ENCODE peak calls at places on chromosomes 4 and X, in six cellular contexts. One of them, this sample, is unnamed.

GRCh38 chrX:43970528-43970927 is 2.7 kb downstream of the NDP start:
- DNase-seq in K562: no peak
- DNase-seq in A549: no peak
- DNase-seq in endothelial cell of umbilical vein: no peak
- DNase-seq in HepG2: no peak
- DNase-seq in H1: no peak
- DNase-seq in this sample: no peak

GRCh38 chr4:39394706-39395105 is 12.0 kb upstream of the KLB start:
- DNase-seq in K562: no peak
- DNase-seq in A549: no peak
- DNase-seq in endothelial cell of umbilical vein: no peak
- DNase-seq in HepG2: no peak
- DNase-seq in H1: no peak
- DNase-seq in this sample: no peak

GRCh38 chr4:52076731-52077130 is 25.6 kb downstream of the SPATA18 start:
- DNase-seq in K562: no peak
- DNase-seq in A549: no peak
- DNase-seq in endothelial cell of umbilical vein: peak
- DNase-seq in HepG2: no peak
- DNase-seq in H1: peak
- DNase-seq in this sample: peak

GRCh38 chr4:98446499-98447375 is 185.6 kb downstream of the RAP1GDS1 start:
- DNase-seq in K562: no peak
- DNase-seq in A549: no peak
- DNase-seq in endothelial cell of umbilical vein: no peak
- DNase-seq in HepG2: no peak
- DNase-seq in H1: no peak
- DNase-seq in this sample: no peak

GRCh38 chr4:10688022-10688421 is 3.5 kb upstream of the CLNK start:
- DNase-seq in K562: no peak
- DNase-seq in A549: no peak
- DNase-seq in endothelial cell of umbilical vein: no peak
- DNase-seq in HepG2: no peak
- DNase-seq in H1: no peak
- DNase-seq in this sample: no peak

GRCh38 chr4:78129383-78130108 is 72.4 kb downstream of the FRAS1 start:
- DNase-seq in K562: no peak
- DNase-seq in A549: no peak
- DNase-seq in endothelial cell of umbilical vein: no peak
- DNase-seq in HepG2: no peak
- DNase-seq in H1: no peak
- DNase-seq in this sample: no peak

GRCh38 chrX:77446840-77447239 is 349 bp upstream of the FGF16 start:
- DNase-seq in K562: no peak
- DNase-seq in A549: no peak
- DNase-seq in endothelial cell of umbilical vein: peak
- DNase-seq in HepG2: no peak
- DNase-seq in H1: peak
- DNase-seq in this sample: no peak

GRCh38 chr4:112813790-112814189 is 176.8 kb downstream of the LARP7 start:
- DNase-seq in K562: no peak
- DNase-seq in A549: no peak
- DNase-seq in endothelial cell of umbilical vein: no peak
- DNase-seq in HepG2: no peak
- DNase-seq in H1: no peak
- DNase-seq in this sample: no peak

GRCh38 chr4:62118558-62118957 is 918.4 kb downstream of the ADGRL3 start:
- DNase-seq in K562: no peak
- DNase-seq in A549: no peak
- DNase-seq in endothelial cell of umbilical vein: no peak
- DNase-seq in HepG2: no peak
- DNase-seq in H1: no peak
- DNase-seq in this sample: no peak

GRCh38 chr4:65089666-65090065 is 580.6 kb downstream of the EPHA5 start:
- DNase-seq in K562: no peak
- DNase-seq in A549: no peak
- DNase-seq in endothelial cell of umbilical vein: peak
- DNase-seq in HepG2: no peak
- DNase-seq in H1: no peak
- DNase-seq in this sample: no peak

GRCh38 chr4:111466821-111467605 is 678.2 kb upstream of the FAM241A start:
- DNase-seq in K562: no peak
- DNase-seq in A549: no peak
- DNase-seq in endothelial cell of umbilical vein: no peak
- DNase-seq in HepG2: no peak
- DNase-seq in H1: no peak
- DNase-seq in this sample: no peak

GRCh38 chr4:70838972-70839536 is 636 bp downstream of the GRSF1 start:
- DNase-seq in K562: peak
- DNase-seq in A549: peak
- DNase-seq in endothelial cell of umbilical vein: peak
- DNase-seq in HepG2: peak
- DNase-seq in H1: peak
- DNase-seq in this sample: peak

GRCh38 chr4:112504807-112505206 is 11.2 kb downstream of the NEUROG2 start:
- DNase-seq in K562: no peak
- DNase-seq in A549: no peak
- DNase-seq in endothelial cell of umbilical vein: no peak
- DNase-seq in HepG2: no peak
- DNase-seq in H1: no peak
- DNase-seq in this sample: no peak

GRCh38 chr4:11898796-11899195 is 470.1 kb upstream of the HS3ST1 start:
- DNase-seq in K562: no peak
- DNase-seq in A549: no peak
- DNase-seq in endothelial cell of umbilical vein: no peak
- DNase-seq in HepG2: no peak
- DNase-seq in H1: no peak
- DNase-seq in this sample: no peak

GRCh38 chrX:118823263-118824172 is at the start of gene ZCCHC12:
- DNase-seq in K562: peak
- DNase-seq in A549: peak
- DNase-seq in endothelial cell of umbilical vein: peak
- DNase-seq in HepG2: peak
- DNase-seq in H1: peak
- DNase-seq in this sample: peak

GRCh38 chrX:78321809-78322208 is 5.6 kb downstream of the CYSLTR1 start:
- DNase-seq in K562: no peak
- DNase-seq in A549: no peak
- DNase-seq in endothelial cell of umbilical vein: no peak
- DNase-seq in HepG2: no peak
- DNase-seq in H1: no peak
- DNase-seq in this sample: no peak

GRCh38 chr4:136036744-136037143 is 1495.5 kb downstream of the PCDH18 start:
- DNase-seq in K562: no peak
- DNase-seq in A549: no peak
- DNase-seq in endothelial cell of umbilical vein: no peak
- DNase-seq in HepG2: no peak
- DNase-seq in H1: no peak
- DNase-seq in this sample: no peak

GRCh38 chrX:28586291-28586690 is 955 bp upstream of the IL1RAPL1 start:
- DNase-seq in K562: no peak
- DNase-seq in A549: no peak
- DNase-seq in endothelial cell of umbilical vein: peak
- DNase-seq in HepG2: no peak
- DNase-seq in H1: no peak
- DNase-seq in this sample: peak

GRCh38 chr4:154132406-154132805 is 343.5 kb upstream of the SFRP2 start:
- DNase-seq in K562: no peak
- DNase-seq in A549: no peak
- DNase-seq in endothelial cell of umbilical vein: no peak
- DNase-seq in HepG2: no peak
- DNase-seq in H1: no peak
- DNase-seq in this sample: no peak

GRCh38 chrX:155086202-155086840 is 15.0 kb downstream of the BRCC3 start:
- DNase-seq in K562: peak
- DNase-seq in A549: peak
- DNase-seq in endothelial cell of umbilical vein: no peak
- DNase-seq in HepG2: peak
- DNase-seq in H1: peak
- DNase-seq in this sample: peak

GRCh38 chrX:17595456-17596035 is 141.7 kb upstream of the SCML1 start:
- DNase-seq in K562: no peak
- DNase-seq in A549: no peak
- DNase-seq in endothelial cell of umbilical vein: peak
- DNase-seq in HepG2: no peak
- DNase-seq in H1: no peak
- DNase-seq in this sample: no peak

GRCh38 chr4:158540125-158540907 is 18.6 kb downstream of the RXFP1 start:
- DNase-seq in K562: no peak
- DNase-seq in A549: no peak
- DNase-seq in endothelial cell of umbilical vein: no peak
- DNase-seq in HepG2: no peak
- DNase-seq in H1: no peak
- DNase-seq in this sample: no peak
- TF ChIP-seq JUN in K562: no peak
- TF ChIP-seq JUN in A549: no peak
- TF ChIP-seq JUN in endothelial cell of umbilical vein: no peak
- TF ChIP-seq JUN in HepG2: no peak
- TF ChIP-seq JUN in H1: no peak
- TF ChIP-seq JUN in this sample: no peak

GRCh38 chr4:82643994-82644730 is 82.4 kb upstream of the TMEM150C start:
- DNase-seq in K562: no peak
- DNase-seq in A549: peak
- DNase-seq in endothelial cell of umbilical vein: no peak
- DNase-seq in HepG2: no peak
- DNase-seq in H1: no peak
- DNase-seq in this sample: no peak
- TF ChIP-seq JUN in K562: no peak
- TF ChIP-seq JUN in A549: no peak
- TF ChIP-seq JUN in endothelial cell of umbilical vein: no peak
- TF ChIP-seq JUN in HepG2: no peak
- TF ChIP-seq JUN in H1: no peak
- TF ChIP-seq JUN in this sample: no peak

DNA sequence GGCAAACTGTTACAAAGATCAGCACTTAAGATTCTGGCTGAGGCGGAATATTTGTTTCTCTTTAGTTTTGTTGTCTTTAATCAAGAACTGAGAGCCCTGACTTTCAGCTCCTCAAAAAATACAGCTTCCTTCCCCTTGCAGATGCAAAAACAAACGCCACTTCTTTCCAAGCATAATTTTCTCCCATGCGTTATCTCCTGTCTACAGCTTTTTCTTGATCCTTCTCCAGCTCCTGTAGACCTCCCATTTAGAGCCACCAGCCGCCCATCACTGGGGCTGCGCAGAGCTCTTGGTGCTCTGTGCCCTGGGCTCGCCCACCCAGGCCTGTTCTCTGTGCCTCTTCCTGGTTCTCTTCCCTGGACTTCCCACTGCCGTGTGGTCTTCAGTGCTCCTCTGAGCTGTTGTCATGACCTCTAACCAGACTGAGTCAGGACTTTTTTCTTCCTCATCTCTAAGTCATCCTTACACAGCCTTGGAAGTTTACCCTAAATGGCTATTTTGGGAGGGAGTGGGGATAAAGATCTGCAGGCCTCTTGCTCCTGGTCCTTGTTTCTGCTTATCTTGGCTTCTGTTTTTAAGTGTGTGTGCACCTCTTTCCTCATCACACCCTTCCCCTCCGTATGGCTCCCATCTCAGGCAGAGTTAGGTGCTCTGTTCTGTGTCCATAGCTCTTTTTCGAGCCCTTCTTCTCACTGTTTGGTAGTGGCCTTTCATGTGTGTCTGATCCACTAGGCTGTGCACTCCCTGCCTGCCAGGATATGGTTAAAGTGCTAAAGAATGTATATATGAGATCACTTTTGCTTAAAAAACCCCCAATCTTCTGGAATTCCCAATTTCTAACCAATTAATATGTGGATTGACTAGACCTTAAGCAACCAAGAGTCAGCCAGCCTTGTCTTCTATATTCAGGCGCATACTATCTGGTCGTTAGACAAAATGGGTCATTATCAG is 122.5 kb downstream of the PTTG2 start:
- DNase-seq in K562: no peak
- DNase-seq in A549: no peak
- DNase-seq in endothelial cell of umbilical vein: peak
- DNase-seq in HepG2: no peak
- DNase-seq in H1: no peak
- DNase-seq in this sample: no peak
- TF ChIP-seq JUN in K562: no peak
- TF ChIP-seq JUN in A549: no peak
- TF ChIP-seq JUN in endothelial cell of umbilical vein: no peak
- TF ChIP-seq JUN in HepG2: no peak
- TF ChIP-seq JUN in H1: no peak
- TF ChIP-seq JUN in this sample: no peak

GRCh38 chr4:3291969-3292570 is 751 bp upstream of the RGS12 start:
- DNase-seq in K562: peak
- DNase-seq in A549: peak
- DNase-seq in endothelial cell of umbilical vein: no peak
- DNase-seq in HepG2: peak
- DNase-seq in H1: peak
- DNase-seq in this sample: peak
- TF ChIP-seq JUN in K562: no peak
- TF ChIP-seq JUN in A549: no peak
- TF ChIP-seq JUN in endothelial cell of umbilical vein: no peak
- TF ChIP-seq JUN in HepG2: no peak
- TF ChIP-seq JUN in H1: no peak
- TF ChIP-seq JUN in this sample: no peak

DNA sequence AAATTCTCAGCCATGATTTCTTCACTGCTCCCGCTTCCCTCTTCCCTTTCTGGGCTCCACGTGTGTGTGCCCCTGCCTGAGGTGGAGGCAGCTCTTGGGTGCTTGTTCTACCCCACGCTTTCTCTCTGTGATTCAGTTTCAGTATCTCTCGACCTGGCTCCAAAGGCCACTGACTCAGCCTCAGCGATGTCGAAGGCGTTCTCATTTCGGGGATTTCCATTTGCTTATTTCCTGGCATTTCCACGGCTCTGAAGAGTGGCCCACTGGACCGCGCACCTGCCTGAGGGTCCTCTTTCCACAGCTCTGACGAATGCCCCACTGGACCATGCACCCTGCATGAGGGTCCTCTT is 52.4 kb downstream of the GAK start:
- DNase-seq in K562: no peak
- DNase-seq in A549: no peak
- DNase-seq in endothelial cell of umbilical vein: no peak
- DNase-seq in HepG2: no peak
- DNase-seq in H1: no peak
- DNase-seq in this sample: no peak
- TF ChIP-seq JUN in K562: no peak
- TF ChIP-seq JUN in A549: no peak
- TF ChIP-seq JUN in endothelial cell of umbilical vein: no peak
- TF ChIP-seq JUN in HepG2: no peak
- TF ChIP-seq JUN in H1: no peak
- TF ChIP-seq JUN in this sample: no peak

GRCh38 chr4:162456106-162456505 is 292.3 kb upstream of the FSTL5 start:
- DNase-seq in K562: no peak
- DNase-seq in A549: no peak
- DNase-seq in endothelial cell of umbilical vein: no peak
- DNase-seq in HepG2: no peak
- DNase-seq in H1: no peak
- DNase-seq in this sample: no peak

GRCh38 chr4:162458051-162458450 is 294.3 kb upstream of the FSTL5 start:
- DNase-seq in K562: no peak
- DNase-seq in A549: no peak
- DNase-seq in endothelial cell of umbilical vein: no peak
- DNase-seq in HepG2: no peak
- DNase-seq in H1: no peak
- DNase-seq in this sample: no peak

GRCh38 chr4:162457071-162457865 is 293.5 kb upstream of the FSTL5 start:
- DNase-seq in K562: no peak
- DNase-seq in A549: no peak
- DNase-seq in endothelial cell of umbilical vein: no peak
- DNase-seq in HepG2: no peak
- DNase-seq in H1: no peak
- DNase-seq in this sample: no peak

GRCh38 chr4:162461952-162462351 is 298.2 kb upstream of the FSTL5 start:
- DNase-seq in K562: no peak
- DNase-seq in A549: no peak
- DNase-seq in endothelial cell of umbilical vein: no peak
- DNase-seq in HepG2: no peak
- DNase-seq in H1: no peak
- DNase-seq in this sample: no peak
- TF ChIP-seq JUN in K562: no peak
- TF ChIP-seq JUN in A549: no peak
- TF ChIP-seq JUN in endothelial cell of umbilical vein: no peak
- TF ChIP-seq JUN in HepG2: no peak
- TF ChIP-seq JUN in H1: no peak
- TF ChIP-seq JUN in this sample: no peak

This sample was measured in WTC11.